ENCODE peak calls at places on chromosomes 12 and 14, in five cellular contexts. M, U, K, V and F are unnamed samples.

GRCh38 chr14:77098470-77099353 is 654 bp downstream of the CIPC start:
- DNase-seq in M (peak), U (no peak), V (peak), K (peak), F (peak)

GRCh38 chr12:58283553-58283952 is 342.2 kb downstream of the ATP23 start:
- DNase-seq in U (no peak), V (no peak), M (no peak), K (peak), F (no peak)

GRCh38 chr12:10584415-10584814 is 29.0 kb downstream of the MAGOHB start:
- DNase-seq in K (peak), U (no peak), V (no peak), M (no peak), F (no peak)

GRCh38 chr12:90978117-90978770 is 23.3 kb upstream of the CCER1 start:
- DNase-seq in K (peak), V (peak), U (no peak), M (no peak), F (peak)

GRCh38 chr14:63604626-63605025 is 37.0 kb downstream of the WDR89 start:
- DNase-seq in V (no peak), U (no peak), K (no peak), M (no peak), F (no peak)

GRCh38 chr14:92973265-92973797 is 50.4 kb downstream of the CHGA start:
- DNase-seq in K (peak), M (no peak), V (peak), U (no peak), F (peak)

GRCh38 chr12:62267026-62267425 is 6.8 kb downstream of the USP15 start:
- DNase-seq in V (no peak), M (no peak), U (no peak), K (no peak), F (no peak)

GRCh38 chr12:10178766-10179165 is at the start of gene TMEM52B:
- DNase-seq in M (no peak), V (no peak), K (no peak), U (no peak), F (no peak)

GRCh38 chr12:4270016-4270669 is 3.4 kb upstream of the CCND2 start:
- DNase-seq in K (no peak), M (no peak), U (no peak), V (no peak), F (no peak)

GRCh38 chr12:130104596-130105253 is 57.5 kb upstream of the FZD10 start:
- DNase-seq in K (no peak), M (no peak), U (no peak), V (no peak), F (no peak)

GRCh38 chr12:219891-220352 is 6.0 kb upstream of the SLC6A12 start:
- DNase-seq in V (peak), U (peak), K (peak), M (peak), F (peak)

GRCh38 chr14:103372552-103373304 is 12.5 kb upstream of the MARK3 start:
- DNase-seq in M (no peak), K (peak), V (peak), U (peak), F (no peak)

GRCh38 chr12:27822076-27822712 is 42.2 kb upstream of the MANSC4 start:
- DNase-seq in M (peak), V (peak), K (peak), U (peak), F (peak)

GRCh38 chr12:131589966-131590365 is 120.9 kb upstream of the SFSWAP start:
- DNase-seq in U (no peak), V (no peak), K (no peak), M (no peak), F (no peak)

GRCh38 chr14:53190938-53191337 is 37.8 kb upstream of the DDHD1 start:
- DNase-seq in U (peak), M (no peak), K (peak), V (no peak), F (no peak)

GRCh38 chr14:51554339-51554920 is 97.3 kb upstream of the FRMD6 start:
- DNase-seq in M (no peak), U (no peak), V (peak), K (peak), F (no peak)

GRCh38 chr14:96271421-96271762 is 15.4 kb downstream of the BDKRB1 start:
- DNase-seq in U (no peak), V (no peak), M (no peak), K (no peak), F (no peak)

GRCh38 chr12:40002178-40003169 is 103.4 kb downstream of the SLC2A13 start:
- DNase-seq in K (no peak), V (no peak), M (no peak), U (no peak), F (peak)

GRCh38 chr14:29321646-29322045 is 555.1 kb downstream of the FOXG1 start:
- DNase-seq in V (peak), K (peak), M (no peak), U (no peak), F (no peak)

GRCh38 chr12:93838180-93838579 is 161.0 kb downstream of the CRADD start:
- DNase-seq in V (no peak), U (no peak), K (no peak), M (no peak), F (no peak)

GRCh38 chr12:81668475-81668874 is 90.7 kb downstream of the PPFIA2 start:
- DNase-seq in M (no peak), U (peak), V (peak), K (peak), F (peak)

GRCh38 chr12:64180951-64181350 is 41.1 kb downstream of the KICS2 start:
- DNase-seq in M (no peak), V (peak), U (no peak), K (peak), F (no peak)

GRCh38 chr12:94202245-94203180 is 54.1 kb downstream of the PLXNC1 start:
- DNase-seq in V (no peak), K (no peak), U (no peak), M (no peak), F (no peak)

GRCh38 chr12:130017571-130018449 is 114.0 kb upstream of the TMEM132D start:
- DNase-seq in K (no peak), M (no peak), U (no peak), V (no peak), F (no peak)

GRCh38 chr12:93946542-93947150 is 201.7 kb upstream of the PLXNC1 start:
- DNase-seq in K (peak), M (no peak), V (no peak), U (no peak), F (no peak)

GRCh38 chr12:105483691-105484090 is 153.2 kb downstream of the C12orf75 start:
- DNase-seq in M (no peak), U (no peak), V (no peak), K (no peak), F (no peak)

GRCh38 chr12:32322354-32322753 is 77.0 kb upstream of the FGD4 start:
- DNase-seq in M (no peak), K (no peak), V (no peak), U (no peak), F (no peak)

GRCh38 chr12:49367381-49368239 is at the start of gene SPATS2:
- DNase-seq in K (peak), U (peak), V (no peak), M (no peak), F (peak)